ENCODE peak calls at places on chromosomes 1 and 21, in five cellular contexts. Y is stimulated activated naive CD8-positive, alpha-beta T cell treated with anti-CD3 and anti-CD28 coated beads, Interleukin-15, amount 100 ng/mL, for 72 hours; D is AG08396; G is occipital lobe; C is mesothelial cell of epicardium. A is an unnamed sample.

GRCh38 chr1:78236711-78237110 is 190.9 kb downstream of the GIPC2 start:
- DNase-seq in Y (no peak), D (peak; percentile 28), G (no peak), C (no peak), A (no peak)

GRCh38 chr21:36425286-36425685 is 40.1 kb downstream of the CHAF1B start:
- DNase-seq in Y (no peak), D (no peak), G (no peak), C (no peak), A (no peak)

GRCh38 chr1:30635386-30635975 is 87.9 kb downstream of the MATN1 start:
- DNase-seq in Y (no peak), D (no peak), G (no peak), C (no peak), A (no peak)

GRCh38 chr1:85850238-85850637 is 142.0 kb upstream of the ZNHIT6 start:
- DNase-seq in Y (no peak), D (peak; percentile 62), G (no peak), C (no peak), A (peak; percentile 53)

GRCh38 chr1:16440480-16441311 is at the start of gene NECAP2:
- DNase-seq in Y (peak; percentile 95), D (peak; percentile 94), G (peak; percentile 88), C (peak; percentile 90), A (peak; percentile 91)

GRCh38 chr1:6996371-6996770 is 211.1 kb downstream of the CAMTA1 start:
- DNase-seq in Y (peak; percentile 8), D (no peak), G (no peak), C (no peak), A (no peak)

GRCh38 chr1:210770396-210770984 is 363.5 kb downstream of the KCNH1 start:
- DNase-seq in Y (no peak), D (no peak), G (no peak), C (no peak), A (no peak)

GRCh38 chr21:28769683-28770082 is 223.0 kb downstream of the LTN1 start:
- DNase-seq in Y (no peak), D (no peak), G (no peak), C (no peak), A (no peak)

GRCh38 chr1:227803933-227804332 is 11.5 kb upstream of the PRSS38 start:
- DNase-seq in Y (no peak), D (no peak), G (no peak), C (no peak), A (no peak)

GRCh38 chr1:206672011-206672688 is 12.6 kb upstream of the MAPKAPK2 start:
- DNase-seq in Y (no peak), D (no peak), G (no peak), C (no peak), A (no peak)

GRCh38 chr1:57599233-57599994 is 175.6 kb upstream of the DAB1 start:
- DNase-seq in Y (no peak), D (no peak), G (no peak), C (no peak), A (no peak)

GRCh38 chr21:15080504-15080903 is 15.7 kb upstream of the NRIP1 start:
- DNase-seq in Y (no peak), D (no peak), G (no peak), C (no peak), A (no peak)

GRCh38 chr1:19342077-19342775 is 30.1 kb downstream of the SLC66A1 start:
- DNase-seq in Y (no peak), D (no peak), G (no peak), C (no peak), A (no peak)